ENCODE peak calls at places on chromosomes 16 and 17, in six cellular contexts. N is PC-3, F is left lung, Q is transverse colon, S is lower lobe of right lung, D is PC-9. P is an unnamed sample.
A peak's percentile ranks its signal among the peaks of the same experiment; 100 is the strongest.

GRCh38 chr16:81451753-81452680 is 7.4 kb downstream of the CMIP start:
- DNase-seq in N (no peak), F (peak; percentile 80), Q (peak; percentile 69), S (peak; percentile 64), D (no peak), P (no peak)

GRCh38 chr16:73572135-73572534 is 524.2 kb upstream of the ZFHX3 start:
- DNase-seq in N (peak; percentile 23), F (peak; percentile 40), Q (peak; percentile 46), S (peak; percentile 67), D (peak; percentile 20), P (peak; percentile 20)

GRCh38 chr16:87854053-87854906 is 15.0 kb downstream of the SLC7A5 start:
- DNase-seq in N (peak; percentile 70), F (no peak), Q (peak; percentile 41), S (no peak), D (peak; percentile 87), P (no peak)

GRCh38 chr16:976389-976931 is 5.1 kb upstream of the SOX8 start:
- DNase-seq in N (no peak), F (no peak), Q (no peak), S (no peak), D (no peak), P (no peak)

GRCh38 chr17:80279895-80280294 is 19.2 kb downstream of the RNF213 start:
- DNase-seq in N (no peak), F (peak; percentile 80), Q (no peak), S (peak; percentile 77), D (no peak), P (no peak)

GRCh38 chr16:64952177-64952576 is 169.7 kb downstream of the CDH11 start:
- DNase-seq in N (no peak), F (no peak), Q (no peak), S (no peak), D (no peak), P (no peak)

GRCh38 chr17:55577011-55577586 is 65.8 kb upstream of the SMIM36 start:
- DNase-seq in N (peak; percentile 71), F (peak; percentile 70), Q (peak; percentile 36), S (peak; percentile 79), D (no peak), P (no peak)

GRCh38 chr16:87559976-87560375 is 42.3 kb upstream of the JPH3 start:
- DNase-seq in N (no peak), F (no peak), Q (no peak), S (no peak), D (no peak), P (no peak)

GRCh38 chr16:13896543-13897182 is 23.3 kb upstream of the ERCC4 start:
- DNase-seq in N (peak; percentile 41), F (no peak), Q (no peak), S (no peak), D (no peak), P (no peak)

GRCh38 chr17:71338396-71338795 is 782.4 kb upstream of the SOX9 start:
- DNase-seq in N (peak; percentile 13), F (no peak), Q (no peak), S (no peak), D (no peak), P (no peak)

GRCh38 chr17:80104321-80104955 is 3.1 kb downstream of the GAA start:
- DNase-seq in N (no peak), F (peak; percentile 38), Q (no peak), S (peak; percentile 47), D (no peak), P (no peak)

GRCh38 chr17:15999974-16000827 is 577 bp downstream of the TTC19 start:
- DNase-seq in N (peak; percentile 38), F (no peak), Q (no peak), S (no peak), D (no peak), P (peak; percentile 13)

GRCh38 chr16:86382774-86383407 is 127.4 kb upstream of the FOXF1 start:
- DNase-seq in N (no peak), F (no peak), Q (no peak), S (no peak), D (no peak), P (no peak)

GRCh38 chr17:17119533-17119932 is 77.3 kb downstream of the MPRIP start:
- DNase-seq in N (peak; percentile 66), F (no peak), Q (peak; percentile 66), S (peak; percentile 49), D (no peak), P (no peak)

GRCh38 chr16:70253291-70254094 is 1.8 kb upstream of the EXOSC6 start:
- DNase-seq in N (peak; percentile 53), F (no peak), Q (peak; percentile 26), S (no peak), D (no peak), P (no peak)

GRCh38 chr17:2395258-2396170 is 5.3 kb downstream of the MNT start:
- DNase-seq in N (peak; percentile 24), F (peak; percentile 82), Q (no peak), S (peak; percentile 81), D (no peak), P (no peak)

GRCh38 chr16:75391254-75391653 is 42.0 kb downstream of the CFDP1 start:
- DNase-seq in N (no peak), F (no peak), Q (no peak), S (no peak), D (no peak), P (no peak)

GRCh38 chr16:53775821-53776431 is 72.0 kb downstream of the FTO start:
- DNase-seq in N (peak; percentile 89), F (peak; percentile 52), Q (peak; percentile 44), S (no peak), D (peak; percentile 47), P (no peak)

GRCh38 chr17:35241520-35241919 is 1.4 kb upstream of the SLFN5 start:
- DNase-seq in N (no peak), F (no peak), Q (no peak), S (no peak), D (no peak), P (no peak)

GRCh38 chr17:29572691-29573557 is 4.4 kb downstream of the TP53I13 start:
- DNase-seq in N (no peak), F (no peak), Q (peak; percentile 53), S (peak; percentile 67), D (no peak), P (peak; percentile 64)

GRCh38 chr16:8388684-8389083 is 201.6 kb downstream of the TMEM114 start:
- DNase-seq in N (no peak), F (no peak), Q (no peak), S (no peak), D (no peak), P (no peak)

DNA sequence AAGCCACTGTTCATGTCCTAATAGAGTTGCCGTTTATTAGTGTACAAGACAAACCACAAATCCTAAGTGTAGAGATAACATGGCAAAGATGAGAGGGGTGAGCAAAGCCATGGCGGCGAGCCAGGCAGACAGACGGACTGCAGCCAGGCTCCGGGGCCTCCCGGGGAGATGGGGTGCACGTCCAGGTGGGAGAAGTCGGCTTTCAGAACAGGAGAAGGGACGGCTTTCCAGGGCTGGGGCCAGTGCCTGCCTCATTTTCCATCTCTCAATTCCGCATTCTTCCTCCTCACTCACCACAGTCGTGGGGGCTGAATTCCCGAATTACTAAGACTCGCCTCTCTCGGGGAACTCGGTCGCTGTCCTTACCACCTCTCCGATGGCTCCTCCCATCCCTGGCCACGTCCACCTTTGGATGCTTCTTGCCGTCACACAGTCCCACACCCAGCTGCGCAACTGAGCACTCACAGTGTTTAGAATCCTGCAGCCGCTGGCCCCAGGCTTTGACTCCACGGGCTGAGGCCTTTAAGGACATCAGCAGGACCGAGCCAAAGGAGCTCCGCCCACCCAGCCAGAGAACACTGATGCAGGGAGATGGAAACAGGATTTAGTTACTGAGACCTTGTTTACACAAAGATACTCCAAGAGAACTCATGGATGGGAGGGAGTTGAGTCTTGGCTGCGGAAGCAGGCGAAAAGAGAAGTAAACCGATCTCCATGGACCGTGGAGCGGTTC is 59.7 kb downstream of the RNF112 start:
- DNase-seq in N (no peak), F (peak; percentile 64), Q (peak; percentile 63), S (peak; percentile 53), D (peak; percentile 10), P (no peak)
- H3K27ac ChIP-seq in N (no peak overlapping the region), F (peak overlapping the region; percentile 69), Q (peak overlapping the region; percentile 86), S (peak overlapping the region; percentile 58), D (no peak overlapping the region), P (no peak overlapping the region)

GRCh38 chr16:29947897-29948296 is 14.0 kb upstream of the TMEM219 start:
- DNase-seq in N (no peak), F (no peak), Q (no peak), S (no peak), D (no peak), P (no peak)

GRCh38 chr16:29940656-29941055 is 14.6 kb upstream of the KCTD13 start:
- DNase-seq in N (no peak), F (no peak), Q (no peak), S (no peak), D (no peak), P (no peak)

GRCh38 chr16:29943846-29944669 is 17.8 kb upstream of the TMEM219 start:
- DNase-seq in N (peak; percentile 95), F (peak; percentile 55), Q (peak; percentile 79), S (no peak), D (peak; percentile 92), P (no peak)
- TF ChIP-seq CTCF in N (peak; percentile 45), F (no peak), Q (no peak), S (peak; percentile 7), D (peak; percentile 69), P (no peak)

GRCh38 chr17:7214300-7215135 is 5.1 kb downstream of the DLG4 start:
- DNase-seq in N (peak; percentile 96), F (peak; percentile 98), Q (peak; percentile 99), S (peak; percentile 99), D (peak; percentile 100), P (peak; percentile 96)

GRCh38 chr17:7215652-7216139 is 3.9 kb downstream of the DLG4 start:
- DNase-seq in N (no peak), F (no peak), Q (no peak), S (no peak), D (no peak), P (no peak)

GRCh38 chr17:7213895-7214299 is 5.7 kb downstream of the DLG4 start:
- DNase-seq in N (peak; percentile 49), F (no peak), Q (peak; percentile 79), S (peak; percentile 84), D (no peak), P (peak; percentile 85)

GRCh38 chr17:7216242-7217112 is 3.2 kb downstream of the DLG4 start:
- DNase-seq in N (no peak), F (no peak), Q (no peak), S (no peak), D (no peak), P (no peak)

GRCh38 chr17:7215136-7215638 is 4.4 kb downstream of the DLG4 start:
- DNase-seq in N (peak; percentile 86), F (no peak), Q (no peak), S (no peak), D (no peak), P (no peak)
- H3K4me3 ChIP-seq in N (peak overlapping the region; percentile 63), F (peak overlapping the region; percentile 56), Q (no peak overlapping the region), S (peak overlapping the region; percentile 70), D (no peak overlapping the region), P (peak overlapping the region; percentile 50)

DNA sequence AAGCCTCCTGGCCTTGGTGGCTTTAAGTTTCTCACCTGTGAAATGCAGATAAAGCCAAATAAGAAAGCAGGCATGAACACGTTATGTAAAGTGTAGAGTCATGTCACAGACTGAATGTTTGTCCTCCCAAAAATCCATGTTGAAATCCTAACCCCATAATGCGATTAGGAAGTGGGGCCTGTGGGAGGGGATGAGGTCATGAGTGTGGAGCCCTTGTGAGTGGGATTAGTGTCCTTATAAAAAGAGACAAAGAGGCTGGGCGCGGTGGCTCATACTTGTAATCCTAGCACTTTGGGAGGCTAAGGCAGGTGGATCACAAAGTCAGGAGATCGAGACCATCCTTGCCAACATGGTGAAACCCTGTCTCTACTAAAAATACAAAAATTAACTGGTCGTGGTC is 19.5 kb upstream of the C16orf78 start:
- DNase-seq in N (no peak), F (no peak), Q (no peak), S (no peak), D (no peak), P (no peak)
- H3K27ac ChIP-seq in N (no peak overlapping the region), F (no peak overlapping the region), Q (no peak overlapping the region), S (no peak overlapping the region), D (no peak overlapping the region), P (no peak overlapping the region)

GRCh38 chr17:10550014-10550413 is 556 bp upstream of the MYH2 start:
- DNase-seq in N (no peak), F (no peak), Q (no peak), S (no peak), D (no peak), P (no peak)
- TF ChIP-seq CTCF in N (no peak), F (no peak), Q (no peak), S (no peak), D (no peak), P (no peak)